ENCODE peak calls at places on chromosomes 7 and 10, in seven cellular contexts. L is coronary artery, G is A549, N is neural crest cell, R is tibial artery, C is fibroblast of lung, F is psoas muscle. Q is an unnamed sample.

GRCh38 chr7:111735661-111736323 is 173.5 kb upstream of the IMMP2L start:
- DNase-seq in N (peak), R (peak), L (no peak), F (no peak), C (peak), G (peak), Q (peak)

GRCh38 chr7:141558544-141559183 is 7.5 kb downstream of the AGK start:
- DNase-seq in L (no peak), F (no peak), G (no peak), N (no peak), R (no peak), C (peak), Q (peak)

GRCh38 chr10:129765664-129766550 is 198.2 kb downstream of the EBF3 start:
- DNase-seq in L (peak), R (peak), F (no peak), G (no peak), N (no peak), C (no peak), Q (no peak)

GRCh38 chr10:73495884-73496674 is at the start of gene PPP3CB:
- DNase-seq in G (peak), N (peak), C (peak), R (peak), F (peak), L (peak), Q (peak)

GRCh38 chr7:99272476-99273045 is at the start of gene MYH16:
- DNase-seq in L (no peak), F (no peak), G (no peak), N (no peak), C (no peak), R (no peak), Q (no peak)

GRCh38 chr7:97859606-97860204 is 12.5 kb downstream of the ASNS start:
- DNase-seq in N (no peak), C (no peak), G (no peak), L (no peak), R (no peak), F (no peak), Q (no peak)

GRCh38 chr10:46282460-46283216 is 4.2 kb upstream of the ANTXRL start:
- DNase-seq in G (peak), F (peak), L (peak), N (peak), R (peak), C (peak), Q (peak)

GRCh38 chr7:5703572-5704533 is 77.6 kb downstream of the RNF216 start:
- DNase-seq in F (no peak), R (no peak), L (no peak), N (no peak), G (no peak), C (no peak), Q (no peak)

GRCh38 chr10:84478155-84478554 is 149.8 kb downstream of the CCSER2 start:
- DNase-seq in N (no peak), C (no peak), F (no peak), L (no peak), R (no peak), G (no peak), Q (peak)

GRCh38 chr7:38178695-38179344 is 775 bp downstream of the STARD3NL start:
- DNase-seq in R (no peak), L (no peak), G (no peak), C (peak), F (no peak), N (no peak), Q (no peak)

GRCh38 chr7:18450021-18450420 is 45.5 kb upstream of the HDAC9 start:
- DNase-seq in L (no peak), N (no peak), R (no peak), G (no peak), C (no peak), F (no peak), Q (peak)

GRCh38 chr7:54814401-54814800 is 55.4 kb upstream of the SEC61G start:
- DNase-seq in R (no peak), L (no peak), N (no peak), C (peak), F (no peak), G (peak), Q (no peak)

DNA sequence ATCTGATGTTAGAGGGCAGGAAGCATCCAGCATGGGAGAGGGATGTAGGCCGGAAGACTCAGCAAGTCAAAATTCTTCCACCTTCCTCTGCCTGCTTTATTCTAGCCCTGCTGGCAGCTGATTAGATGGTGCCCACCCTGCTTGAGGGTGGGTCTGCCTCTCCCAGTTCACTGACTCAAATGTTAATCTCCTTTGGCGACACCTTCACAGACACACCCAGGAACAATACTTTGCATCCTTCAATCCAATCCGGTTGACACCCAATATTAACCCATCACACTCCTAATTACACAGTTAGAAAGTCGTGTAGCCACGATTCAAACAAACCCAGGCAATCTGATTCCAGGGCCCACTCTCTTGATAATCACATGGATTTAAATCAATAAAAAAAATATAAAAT is 433.9 kb upstream of the LRGUK start:
- DNase-seq in N (no peak), F (no peak), L (no peak), R (no peak), G (no peak), C (no peak), Q (no peak)
- TF ChIP-seq CTCF in N (no peak), F (no peak), L (no peak), R (no peak), G (no peak), C (no peak), Q (no peak)

GRCh38 chr7:107463139-107464078 is 6.4 kb upstream of the GPR22 start:
- DNase-seq in C (peak), F (peak), L (peak), G (peak), R (peak), N (peak), Q (peak)
- TF ChIP-seq CTCF in C (peak), F (peak), L (peak), G (peak), R (peak), N (peak), Q (peak)

GRCh38 chr10:125567529-125567928 is 115.4 kb downstream of the TEX36 start:
- DNase-seq in L (no peak), G (no peak), R (no peak), F (no peak), C (no peak), N (no peak), Q (no peak)

GRCh38 chr10:125564570-125564969 is 118.4 kb downstream of the TEX36 start:
- DNase-seq in L (no peak), C (no peak), G (no peak), N (no peak), R (no peak), F (no peak), Q (no peak)

GRCh38 chr10:125560947-125561346 is 122.0 kb downstream of the TEX36 start:
- DNase-seq in G (no peak), L (no peak), C (no peak), R (no peak), N (no peak), F (no peak), Q (no peak)

GRCh38 chr10:125559210-125559609 is 123.8 kb downstream of the TEX36 start:
- DNase-seq in F (no peak), C (no peak), N (no peak), R (no peak), L (no peak), G (no peak), Q (no peak)

DNA sequence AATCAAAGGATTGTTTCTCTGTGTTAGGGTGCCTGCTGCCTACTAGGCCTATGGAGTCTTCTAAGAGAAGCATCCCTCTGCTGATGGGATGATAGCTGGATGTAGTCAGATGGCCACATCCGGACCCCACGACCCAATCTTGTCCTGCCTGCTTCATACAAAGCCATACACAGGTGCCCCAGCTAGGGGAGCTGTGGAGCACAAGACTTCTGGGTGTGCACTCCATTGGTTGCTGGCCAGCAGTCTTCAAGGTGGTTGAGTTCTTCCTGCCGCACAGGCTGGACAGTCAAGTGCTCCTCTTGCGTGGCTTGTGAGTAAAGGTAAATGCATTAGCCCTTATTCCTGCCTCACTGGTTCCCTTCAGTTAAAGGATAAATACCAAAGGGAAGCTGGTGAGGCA is 120.2 kb downstream of the TEX36 start:
- DNase-seq in L (no peak), C (no peak), F (no peak), N (no peak), G (peak), R (no peak), Q (no peak)
- TF ChIP-seq CTCF in L (no peak), C (no peak), F (no peak), N (no peak), G (no peak), R (no peak), Q (no peak)

DNA sequence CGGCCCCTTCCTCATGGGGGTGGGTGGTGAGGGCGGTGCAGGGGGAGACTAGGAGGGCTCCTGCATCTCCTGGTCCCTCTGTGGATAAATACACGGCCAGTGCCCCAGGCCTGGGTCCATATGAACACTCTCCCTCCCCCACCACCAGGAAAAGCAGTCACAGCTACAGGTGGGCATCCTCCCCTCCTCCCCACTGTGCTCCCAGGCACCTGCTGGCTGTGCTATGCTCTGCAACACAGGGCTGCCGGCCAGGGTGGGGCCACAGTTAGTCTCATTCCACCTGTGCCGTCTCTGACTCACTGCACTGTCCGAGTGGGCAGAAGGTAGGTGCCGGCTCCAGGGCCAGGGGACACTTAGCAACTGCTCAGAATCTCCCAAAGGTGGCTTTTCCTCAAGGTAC is 87.3 kb upstream of the INSIG1 start:
- DNase-seq in R (no peak), L (no peak), F (no peak), N (no peak), G (no peak), C (no peak), Q (no peak)
- TF ChIP-seq CTCF in R (no peak), L (no peak), F (no peak), N (no peak), G (no peak), C (no peak), Q (no peak)

GRCh38 chr10:8520382-8520781 is 465.9 kb downstream of the GATA3 start:
- DNase-seq in G (no peak), L (no peak), C (no peak), R (no peak), N (no peak), F (no peak), Q (no peak)
- TF ChIP-seq CTCF in G (no peak), L (no peak), C (no peak), R (no peak), N (peak), F (no peak), Q (no peak)

GRCh38 chr7:36473454-36474282 is 84.0 kb downstream of the ANLN start:
- DNase-seq in N (peak), C (peak), L (no peak), G (peak), F (no peak), R (no peak), Q (peak)
- TF ChIP-seq CTCF in N (peak), C (peak), L (no peak), G (peak), F (peak), R (no peak), Q (peak)

GRCh38 chr7:135712796-135713195 is 15.2 kb downstream of the SLC13A4 start:
- DNase-seq in L (no peak), N (no peak), R (no peak), C (no peak), F (no peak), G (no peak), Q (no peak)

GRCh38 chr7:135709508-135709907 is 18.5 kb downstream of the SLC13A4 start:
- DNase-seq in C (no peak), N (no peak), F (no peak), G (no peak), L (no peak), R (no peak), Q (no peak)

GRCh38 chr7:135712182-135712782 is 15.7 kb downstream of the SLC13A4 start:
- DNase-seq in N (no peak), L (no peak), G (no peak), R (no peak), C (no peak), F (no peak), Q (no peak)

GRCh38 chr7:135708041-135708440 is 19.9 kb downstream of the SLC13A4 start:
- DNase-seq in L (no peak), N (no peak), C (no peak), G (no peak), R (no peak), F (no peak), Q (no peak)

DNA sequence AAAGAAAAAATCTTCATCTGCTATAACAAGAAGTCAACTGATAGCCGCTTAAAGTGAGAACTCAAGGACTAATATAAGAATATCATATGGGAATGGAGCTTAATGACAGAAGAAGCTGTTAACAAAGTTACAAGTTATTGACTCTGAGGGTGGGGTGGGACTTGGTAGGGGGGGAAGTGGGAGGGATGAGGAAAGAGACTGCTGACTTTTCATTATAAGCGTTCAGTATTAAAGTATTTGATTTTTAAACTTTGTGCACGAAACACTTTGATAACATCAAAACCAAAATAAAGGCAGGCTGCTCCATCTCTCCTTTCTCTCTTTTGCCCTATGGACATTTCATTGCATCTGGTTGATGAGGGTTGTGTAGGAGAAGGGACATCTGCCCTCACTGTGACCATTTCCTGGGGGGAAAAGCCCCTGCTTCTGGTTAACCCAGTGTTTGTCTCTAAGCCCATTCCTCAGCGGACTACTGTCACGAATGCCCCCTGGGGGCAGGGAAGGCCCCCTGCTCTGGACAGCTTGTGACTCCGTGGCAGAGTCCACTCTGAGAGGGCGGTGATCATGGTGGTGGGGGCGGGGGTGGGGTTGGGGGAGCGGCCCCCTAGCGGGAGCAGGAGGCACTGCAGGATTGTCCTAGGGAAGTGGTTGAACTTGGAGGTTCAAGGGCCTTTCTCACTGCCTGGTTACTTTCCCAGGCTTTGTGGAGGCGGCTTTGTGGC is 17.4 kb downstream of the SLC13A4 start:
- DNase-seq in F (no peak), G (peak), L (no peak), C (no peak), R (no peak), N (peak), Q (no peak)
- TF ChIP-seq CTCF in F (peak), G (peak), L (peak), C (peak), R (no peak), N (peak), Q (peak)